ENCODE peak calls at places on chromosomes 7 and 10, in ten cellular contexts. P is CD8-positive, alpha-beta T cell; H is neuronal stem cell; S is right lobe of liver; F is foreskin keratinocyte; L is fibroblast of lung; Y is neural progenitor cell; K is lower lobe of right lung; Q is kidney epithelial cell; V is aorta. D is an unnamed sample.
A peak's percentile ranks its signal among the peaks of the same experiment; 100 is the strongest.

GRCh38 chr7:19772858-19773337 is 519 bp downstream of the TMEM196 start:
- DNase-seq in V (peak; percentile 74), K (no peak), F (peak; percentile 20), H (peak; percentile 57), L (peak; percentile 39), S (no peak), Q (no peak), P (no peak), Y (peak; percentile 83), D (no peak)

GRCh38 chr7:135741905-135742304 is 6.7 kb downstream of the FAM180A start:
- DNase-seq in H (no peak), Q (no peak), K (no peak), V (no peak), S (no peak), Y (no peak), P (no peak), F (no peak), L (no peak), D (no peak)

GRCh38 chr7:116438274-116438673 is 61.3 kb upstream of the CAV2 start:
- DNase-seq in L (peak; percentile 34), Q (no peak), S (no peak), K (no peak), F (no peak), P (no peak), Y (no peak), H (no peak), V (no peak), D (no peak)

GRCh38 chr7:136857573-136857972 is 10.9 kb upstream of the CHRM2 start:
- DNase-seq in Q (no peak), P (no peak), F (no peak), S (no peak), V (no peak), H (peak; percentile 59), L (peak; percentile 55), K (no peak), Y (peak; percentile 55), D (no peak)

GRCh38 chr7:100894860-100895700 is 608 bp downstream of the ACHE start:
- DNase-seq in Q (no peak), V (peak; percentile 88), K (no peak), P (peak; percentile 74), F (no peak), H (peak; percentile 86), L (no peak), Y (peak; percentile 93), S (peak; percentile 64), D (peak; percentile 59)

GRCh38 chr10:95628786-95629185 is 27.7 kb downstream of the ALDH18A1 start:
- DNase-seq in P (no peak), F (peak; percentile 7), Q (peak; percentile 70), L (no peak), K (no peak), S (no peak), V (no peak), H (no peak), Y (no peak), D (no peak)

GRCh38 chr7:104985259-104985617 is 28.8 kb upstream of the KMT2E start:
- DNase-seq in Y (no peak), S (no peak), P (no peak), F (no peak), Q (no peak), L (no peak), V (no peak), K (no peak), H (no peak), D (no peak)

GRCh38 chr7:132404261-132404660 is 172.0 kb downstream of the PLXNA4 start:
- DNase-seq in S (no peak), F (no peak), L (no peak), K (no peak), Q (no peak), H (no peak), P (no peak), Y (no peak), V (no peak), D (no peak)

GRCh38 chr7:30912986-30913671 is 1.5 kb downstream of the AQP1 start:
- DNase-seq in S (no peak), V (no peak), P (no peak), F (no peak), K (no peak), L (no peak), H (no peak), Q (no peak), Y (no peak), D (peak; percentile 56)

GRCh38 chr7:123656544-123657303 is 1.1 kb downstream of the LMOD2 start:
- DNase-seq in P (no peak), Y (no peak), L (no peak), F (no peak), V (no peak), S (no peak), K (no peak), Q (no peak), H (no peak), D (no peak)

GRCh38 chr7:67992287-67992686 is 995.7 kb downstream of the TYW1 start:
- DNase-seq in V (no peak), Q (no peak), Y (no peak), H (no peak), L (no peak), K (no peak), S (no peak), P (no peak), F (no peak), D (no peak)

GRCh38 chr10:66637273-66638036 is 288.4 kb upstream of the LRRTM3 start:
- DNase-seq in H (no peak), F (no peak), Q (no peak), P (no peak), V (peak; percentile 17), K (no peak), L (no peak), S (no peak), Y (no peak), D (no peak)

GRCh38 chr7:48575516-48575915 is 348.8 kb upstream of the CDC14C start:
- DNase-seq in S (no peak), V (no peak), H (no peak), P (no peak), Y (no peak), K (no peak), L (no peak), Q (no peak), F (no peak), D (no peak)
- H3K27me3 ChIP-seq in S (no peaks in the 10 kb centered on the region), V (no peaks in the 10 kb centered on the region), H (no peaks in the 10 kb centered on the region), P (no peaks in the 10 kb centered on the region), Y (no peaks in the 10 kb centered on the region), K (no peaks in the 10 kb centered on the region), L (no peaks in the 10 kb centered on the region), Q (no peaks in the 10 kb centered on the region), F (peaks cover 4% of the 10 kb centered on the region), D (no peaks in the 10 kb centered on the region)

DNA sequence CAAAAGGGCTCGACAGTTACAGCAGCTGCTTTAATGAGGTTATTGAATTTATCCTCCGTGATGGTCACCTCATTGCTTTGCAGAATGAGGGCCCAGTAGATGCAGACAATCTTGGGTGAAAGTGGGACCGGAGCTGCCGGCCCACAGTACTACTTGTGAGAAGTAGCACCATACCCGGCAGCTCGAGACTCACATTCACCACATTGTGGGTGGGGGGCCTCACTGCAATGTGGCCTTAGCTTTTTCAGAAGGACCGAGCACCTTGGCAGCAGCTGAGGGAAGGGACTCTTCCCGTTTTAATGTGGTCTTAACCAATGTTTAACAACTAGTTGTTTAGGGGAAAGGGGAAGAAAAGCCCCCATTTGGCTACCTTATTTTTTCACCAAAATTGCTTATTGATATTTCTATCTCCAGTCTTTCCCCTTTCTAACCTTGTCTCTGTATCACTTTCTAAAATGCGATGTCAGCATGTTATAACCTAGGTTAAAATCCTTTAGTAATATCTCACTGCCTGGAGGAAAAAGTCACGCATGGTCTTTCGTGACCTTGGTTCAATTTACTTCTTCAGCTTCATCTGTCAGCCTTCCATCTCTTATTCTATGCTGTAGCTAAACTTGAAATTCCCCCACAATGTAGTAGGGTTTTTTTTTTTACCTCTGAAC is 87.4 kb upstream of the PHYHIPL start:
- DNase-seq in L (no peak), Y (no peak), F (no peak), K (no peak), V (no peak), S (no peak), Q (no peak), P (no peak), H (no peak), D (no peak)
- H3K27me3 ChIP-seq in L (no peaks in the 10 kb centered on the region), Y (no peaks in the 10 kb centered on the region), F (peaks cover 3% of the 10 kb centered on the region), K (no peaks in the 10 kb centered on the region), V (no peaks in the 10 kb centered on the region), S (no peaks in the 10 kb centered on the region), Q (no peaks in the 10 kb centered on the region), P (no peaks in the 10 kb centered on the region), H (no peaks in the 10 kb centered on the region), D (no peaks in the 10 kb centered on the region)

DNA sequence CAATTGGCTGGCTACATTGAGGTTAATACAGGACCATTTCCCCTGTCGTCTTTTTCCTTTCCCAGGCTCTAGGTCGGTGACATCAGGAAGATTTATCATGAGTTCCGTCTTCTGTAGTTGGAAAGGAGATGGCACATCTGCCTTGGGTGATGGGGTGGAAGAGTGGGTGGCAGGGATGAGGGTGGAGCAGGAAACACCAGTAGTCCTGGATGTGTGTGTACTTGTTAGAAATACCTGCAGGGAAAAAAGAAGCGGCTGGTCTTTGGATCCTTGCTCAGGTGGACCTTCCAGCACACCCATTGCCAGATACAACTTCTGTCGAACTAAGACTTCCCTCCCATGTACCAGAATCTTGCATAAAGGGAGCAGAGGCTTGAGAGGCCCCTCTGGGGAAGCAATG is 516.9 kb upstream of the GALNT17 start:
- DNase-seq in S (no peak), V (no peak), L (no peak), Q (no peak), H (no peak), P (no peak), K (no peak), F (no peak), Y (no peak), D (no peak)
- H3K27me3 ChIP-seq in S (no peaks in the 10 kb centered on the region), V (no peaks in the 10 kb centered on the region), L (no peaks in the 10 kb centered on the region), Q (no peaks in the 10 kb centered on the region), H (no peaks in the 10 kb centered on the region), P (no peaks in the 10 kb centered on the region), K (no peaks in the 10 kb centered on the region), F (no peaks in the 10 kb centered on the region), Y (peaks cover 28% of the 10 kb centered on the region), D (no peaks in the 10 kb centered on the region)

DNA sequence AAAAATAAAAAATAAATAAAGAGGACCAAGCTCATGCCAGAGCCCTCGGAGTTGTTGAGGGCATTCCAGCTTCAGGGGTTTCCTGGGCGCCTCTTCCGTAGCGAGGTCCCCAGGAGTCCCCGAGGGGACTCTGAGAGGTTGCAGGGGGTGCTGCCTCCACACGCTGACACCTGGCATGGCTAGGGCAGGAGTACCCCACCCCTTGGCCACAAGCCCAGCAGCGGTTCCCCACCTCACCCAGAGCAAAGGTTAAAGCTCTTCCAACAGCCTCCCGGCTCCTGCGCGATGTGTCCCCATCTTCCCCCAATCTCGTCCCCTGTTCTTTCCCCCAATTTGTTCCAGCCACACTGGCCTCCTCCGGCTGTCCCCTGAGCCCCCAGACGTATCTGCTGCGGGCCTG is 4.5 kb downstream of the AMZ1 start:
- DNase-seq in Y (no peak), F (no peak), K (no peak), S (no peak), L (no peak), V (no peak), P (no peak), Q (no peak), H (no peak), D (no peak)
- H3K27me3 ChIP-seq in Y (peaks cover 33% of the 10 kb centered on the region), F (peaks cover 29% of the 10 kb centered on the region), K (peaks cover 23% of the 10 kb centered on the region), S (no peaks in the 10 kb centered on the region), L (peaks cover 27% of the 10 kb centered on the region), V (no peaks in the 10 kb centered on the region), P (peaks cover 4% of the 10 kb centered on the region), Q (peaks cover 9% of the 10 kb centered on the region), H (peaks cover 14% of the 10 kb centered on the region), D (peaks cover 10% of the 10 kb centered on the region)

D was measured in heart left ventricle.